ENCODE peak calls at places on chromosome 20, in five cellular contexts. V, Z, M, Y and H are unnamed samples. For H3K4me1 and H3K36me3, the result is how much of the 10 kb centered on the place peaks cover.

GRCh38 chr20:29427201-29428060 is 1830.0 kb upstream of the DEFB115 start:
- DNase-seq in V (no peak), Z (no peak), M (no peak), Y (no peak), H (no peak)

GRCh38 chr20:4160761-4161305 is 145.5 kb upstream of the RNF24 start:
- DNase-seq in Y (peak), V (no peak), Z (peak), M (peak), H (peak)

GRCh38 chr20:63498950-63499332 is at the start of gene EEF1A2:
- DNase-seq in M (no peak), V (no peak), Y (no peak), Z (no peak), H (no peak)

GRCh38 chr20:3472105-3472504 is 1.3 kb downstream of the ATRN start:
- DNase-seq in M (no peak), Z (no peak), V (no peak), Y (no peak), H (no peak)

GRCh38 chr20:33263784-33264183 is 19.2 kb upstream of the BPIFB1 start:
- DNase-seq in M (no peak), Y (no peak), Z (no peak), V (no peak), H (no peak)

GRCh38 chr20:60031107-60031506 is 72.9 kb downstream of the CDH26 start:
- DNase-seq in Y (no peak), V (no peak), Z (no peak), M (no peak), H (no peak)

GRCh38 chr20:45308078-45308778 is at the start of gene MATN4:
- DNase-seq in M (peak), Y (peak), V (no peak), Z (no peak), H (peak)

GRCh38 chr20:63032861-63033634 is 26.3 kb upstream of the BHLHE23 start:
- DNase-seq in M (no peak), Z (no peak), V (no peak), Y (no peak), H (no peak)

GRCh38 chr20:7496394-7497111 is 443.7 kb downstream of the HAO1 start:
- DNase-seq in Y (no peak), Z (peak), V (no peak), M (no peak), H (no peak)

GRCh38 chr20:60228255-60228654 is 270.0 kb downstream of the CDH26 start:
- DNase-seq in Y (peak), V (no peak), M (no peak), Z (no peak), H (no peak)

GRCh38 chr20:45518282-45518681 is 2.9 kb upstream of the SPINT3 start:
- DNase-seq in Z (no peak), Y (peak), V (no peak), M (peak), H (no peak)

GRCh38 chr20:15411781-15412180 is 1074.4 kb upstream of the FLRT3 start:
- DNase-seq in Z (no peak), V (no peak), M (no peak), Y (no peak), H (no peak)

GRCh38 chr20:513429-513828 is 30.2 kb downstream of the CSNK2A1 start:
- DNase-seq in V (no peak), Y (no peak), Z (peak), M (no peak), H (no peak)

GRCh38 chr20:22691369-22692118 is 107.2 kb upstream of the FOXA2 start:
- DNase-seq in Y (peak), V (peak), Z (peak), M (peak), H (peak)

GRCh38 chr20:40603057-40603651 is 85.9 kb downstream of the MAFB start:
- DNase-seq in V (no peak), M (no peak), Z (no peak), Y (no peak), H (no peak)

GRCh38 chr20:52008874-52009273 is 182.7 kb downstream of the ZFP64 start:
- DNase-seq in Y (no peak), Z (no peak), V (no peak), M (no peak), H (no peak)
- H3K4me1 ChIP-seq in Y (under half), Z (under half), V (under half), M (under half), H (under half)

GRCh38 chr20:2146080-2146867 is 44.6 kb downstream of the STK35 start:
- DNase-seq in Y (no peak), V (no peak), M (no peak), Z (no peak), H (no peak)
- H3K36me3 ChIP-seq in Y (under half), V (under half), M (under half), Z (under half), H (under half)

DNA sequence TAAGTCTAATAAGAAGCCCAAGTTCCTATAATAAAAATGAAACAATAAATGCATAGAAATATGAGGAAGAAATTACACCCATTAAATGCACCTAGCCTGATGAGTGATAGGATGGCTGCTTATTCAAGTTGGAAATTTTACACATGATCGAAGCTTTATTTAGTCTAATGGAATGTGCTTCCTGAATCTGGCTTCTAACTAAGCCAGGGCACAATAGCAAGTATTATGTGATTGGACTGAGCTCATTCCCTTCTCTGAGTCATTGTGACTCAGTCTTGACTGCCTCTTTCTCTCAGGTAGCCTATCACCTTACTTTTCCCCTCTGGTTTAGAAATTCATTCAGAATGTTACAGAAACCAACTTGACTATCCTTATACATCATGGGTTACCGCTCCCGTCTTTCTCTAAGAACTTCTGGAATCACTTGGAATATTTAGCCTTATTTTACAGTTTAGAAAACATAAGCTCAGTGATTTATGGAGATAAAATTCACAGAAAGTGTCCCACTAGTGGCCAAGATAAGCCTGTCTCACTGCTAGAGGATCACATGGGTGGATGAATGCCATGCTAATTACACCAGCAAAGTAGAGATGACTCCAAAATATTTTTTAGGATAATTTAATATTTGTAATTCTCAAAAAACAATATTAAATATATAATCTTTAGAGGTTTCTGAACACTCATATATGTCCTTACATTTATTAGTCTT is 505.3 kb upstream of the JAG1 start:
- DNase-seq in Z (peak), M (no peak), V (no peak), Y (no peak), H (no peak)
- TF ChIP-seq CTCF in Z (no peak), M (peak), V (no peak), Y (no peak), H (no peak)

DNA sequence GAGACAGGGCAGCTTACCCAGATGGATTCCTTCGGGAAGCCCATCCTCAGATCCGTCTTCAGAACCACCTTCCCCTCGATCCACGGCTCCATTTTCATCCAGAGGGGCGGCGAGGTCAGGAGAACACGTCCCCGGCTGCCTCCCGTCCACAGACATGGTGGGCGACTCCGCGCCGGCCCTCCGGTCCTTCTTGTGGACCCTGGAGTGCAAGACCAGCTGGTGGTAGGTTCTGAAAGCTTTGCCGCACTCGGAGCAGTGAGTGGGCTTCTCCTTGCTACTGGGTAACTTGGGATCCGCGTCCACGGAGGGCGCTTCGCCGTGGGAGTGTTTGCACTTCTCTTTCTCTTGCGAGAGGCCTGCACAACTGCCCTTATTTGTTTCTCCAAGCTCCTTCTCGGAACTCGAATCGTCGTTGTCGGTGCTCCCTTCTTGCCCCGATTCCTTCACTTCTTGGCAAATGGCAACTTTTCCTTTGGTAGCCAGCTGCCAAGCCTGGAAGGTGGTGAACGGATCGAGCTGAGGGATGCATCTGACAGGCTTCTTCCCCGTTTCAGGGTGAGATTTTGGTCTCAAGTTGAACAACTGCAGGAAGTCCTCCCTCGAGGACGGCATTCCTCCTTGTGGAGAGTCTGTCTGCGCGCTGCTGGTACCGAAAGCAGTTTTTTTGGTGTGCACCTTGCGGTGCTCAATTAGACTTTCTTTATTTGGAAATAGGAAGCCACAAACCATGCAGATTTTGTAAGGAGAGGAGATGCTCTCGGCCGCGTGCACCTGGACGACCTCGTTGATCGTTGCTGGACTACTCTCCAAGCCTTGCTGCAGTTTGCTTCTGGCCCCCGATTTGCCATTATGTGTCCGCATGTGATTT is 12.0 kb downstream of the ZNF217 start:
- DNase-seq in Y (peak), V (no peak), Z (no peak), M (no peak), H (no peak)
- H3K4me1 ChIP-seq in Y (half or more), V (under half), Z (under half), M (half or more), H (half or more)

DNA sequence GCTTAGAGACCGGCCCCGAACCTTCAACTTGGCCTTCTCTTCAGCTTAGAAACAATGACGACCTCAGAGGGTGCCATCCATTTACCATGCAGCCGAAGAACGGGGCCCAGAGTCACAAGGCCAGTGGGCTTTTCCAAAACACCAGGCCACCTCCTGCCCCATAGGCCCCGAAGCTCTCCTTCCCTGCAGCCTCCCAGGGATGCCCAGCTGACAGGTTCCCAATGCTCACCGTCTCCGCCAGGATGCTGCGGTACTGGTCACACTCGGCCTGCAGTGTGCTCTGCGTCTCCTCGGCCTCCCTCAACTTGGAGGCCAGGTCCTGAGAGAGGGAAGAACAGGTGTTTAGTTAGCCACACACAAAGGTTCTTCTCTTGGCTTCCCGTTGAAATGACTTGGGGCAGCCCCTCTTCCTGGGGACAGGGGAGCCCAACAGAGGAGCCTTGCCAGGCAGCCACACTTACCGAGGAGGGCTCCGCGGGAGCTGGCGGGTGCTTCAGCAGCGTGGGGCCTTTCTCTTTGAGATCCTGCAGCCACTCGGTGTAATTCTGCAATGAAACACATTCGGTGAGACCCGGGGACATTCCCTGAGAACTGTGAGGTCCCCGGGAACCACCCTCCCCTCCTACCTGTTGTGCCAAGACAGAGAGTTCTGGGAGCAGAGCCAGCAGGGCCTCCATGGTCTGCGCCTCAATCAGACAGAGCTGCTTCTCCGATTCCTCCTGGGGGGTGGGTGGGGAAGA is 51.5 kb downstream of the DSTN start:
- DNase-seq in M (peak), V (peak), Y (peak), Z (no peak), H (peak)
- H3K36me3 ChIP-seq in M (half or more), V (under half), Y (half or more), Z (under half), H (under half)

GRCh38 chr20:34473262-34473883 is 42.8 kb upstream of the DYNLRB1 start:
- DNase-seq in M (peak), Z (peak), Y (no peak), V (peak), H (peak)
- TF ChIP-seq CTCF in M (peak), Z (peak), Y (no peak), V (peak), H (no peak)

DNA sequence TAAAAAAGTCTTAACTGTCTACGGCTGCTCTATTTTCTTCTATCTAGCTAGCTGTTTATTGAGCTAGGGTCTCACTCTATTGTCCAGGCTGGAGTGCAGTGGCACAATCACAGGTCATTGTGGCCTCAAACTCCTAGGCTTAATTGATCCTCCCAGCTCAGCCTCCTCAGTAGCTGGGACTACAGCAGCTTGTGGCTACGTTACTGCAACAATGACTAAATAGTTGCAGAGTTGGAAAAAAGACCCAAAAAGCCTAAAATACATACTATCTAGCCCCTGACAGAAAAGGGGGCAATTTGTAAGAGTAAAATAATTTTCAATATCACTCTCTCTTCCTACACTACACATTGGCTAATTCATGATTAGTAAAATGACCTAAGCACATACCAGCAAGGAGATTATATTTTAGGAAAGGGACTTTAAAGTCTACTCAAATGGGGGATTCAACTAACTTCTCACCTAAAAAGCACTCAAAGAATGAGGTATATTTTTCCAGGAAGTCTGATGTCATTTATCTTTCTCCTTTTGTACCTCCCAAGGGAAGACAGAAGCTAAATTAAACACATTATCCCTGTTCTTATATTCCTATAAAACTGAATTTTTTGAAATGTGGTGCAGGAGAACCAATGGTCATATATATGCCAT is 82.8 kb downstream of the ZMYND8 start:
- DNase-seq in Z (peak), V (no peak), M (no peak), Y (no peak), H (no peak)
- H3K4me1 ChIP-seq in Z (under half), V (under half), M (half or more), Y (under half), H (under half)

GRCh38 chr20:17959257-17959627 is 9.4 kb downstream of the SNX5 start:
- DNase-seq in V (no peak), Z (no peak), M (no peak), Y (no peak), H (no peak)
- H3K36me3 ChIP-seq in V (under half), Z (under half), M (under half), Y (under half), H (under half)

GRCh38 chr20:9884061-9884460 is 45.2 kb upstream of the PAK5 start:
- DNase-seq in Y (no peak), M (no peak), Z (no peak), V (no peak), H (no peak)
- TF ChIP-seq CTCF in Y (no peak), M (no peak), Z (no peak), V (no peak), H (no peak)